ENCODE peak calls at places on chromosomes 11 and 22, in eight cellular contexts. H is CD4-positive, CD25-positive, alpha-beta regulatory T cell; Q is effector memory CD8-positive, alpha-beta T cell; M is Peyer's patch; E is NCI-H1930; G is nephron progenitor cell; D is activated gamma-delta T cell treated with Interleukin-2 at 50 U/mL for 16 hours; B is smooth muscle cell of the brain vasculature. O is an unnamed sample.

GRCh38 chr11:100719362-100719761 is 32.3 kb downstream of the ARHGAP42 start:
- DNase-seq in H (no peak), Q (no peak), M (no peak), E (no peak), G (no peak), D (no peak), B (no peak), O (no peak)

GRCh38 chr11:68970921-68971636 is 9.7 kb downstream of the MRGPRD start:
- DNase-seq in H (no peak), Q (no peak), M (peak), E (no peak), G (no peak), D (no peak), B (no peak), O (no peak)

GRCh38 chr11:47409440-47410403 is 1.3 kb downstream of the SLC39A13 start:
- DNase-seq in H (no peak), Q (no peak), M (no peak), E (no peak), G (no peak), D (no peak), B (no peak), O (no peak)

GRCh38 chr11:108135845-108136599 is 14.7 kb downstream of the ACAT1 start:
- DNase-seq in H (no peak), Q (no peak), M (no peak), E (no peak), G (no peak), D (no peak), B (no peak), O (no peak)

GRCh38 chr22:43308451-43309235 is 34.5 kb downstream of the SCUBE1 start:
- DNase-seq in H (no peak), Q (no peak), M (no peak), E (no peak), G (no peak), D (no peak), B (no peak), O (no peak)

GRCh38 chr22:50318356-50318697 is 8.5 kb downstream of the DENND6B start:
- DNase-seq in H (no peak), Q (no peak), M (no peak), E (no peak), G (no peak), D (no peak), B (no peak), O (no peak)

GRCh38 chr11:112949781-112950575 is 11.2 kb upstream of the NCAM1 start:
- DNase-seq in H (no peak), Q (no peak), M (no peak), E (no peak), G (no peak), D (no peak), B (no peak), O (no peak)

GRCh38 chr11:134571301-134571700 is 159.3 kb upstream of the B3GAT1 start:
- DNase-seq in H (no peak), Q (no peak), M (no peak), E (no peak), G (no peak), D (no peak), B (no peak), O (no peak)

GRCh38 chr11:82996966-82997606 is 74.6 kb downstream of the RAB30 start:
- DNase-seq in H (no peak), Q (no peak), M (peak), E (no peak), G (no peak), D (no peak), B (no peak), O (no peak)

GRCh38 chr11:118342503-118343161 is at the start of gene CD3D:
- DNase-seq in H (peak), Q (peak), M (peak), E (no peak), G (no peak), D (peak), B (no peak), O (no peak)

GRCh38 chr11:96116341-96116740 is 192.4 kb upstream of the MTMR2 start:
- DNase-seq in H (no peak), Q (no peak), M (no peak), E (no peak), G (no peak), D (no peak), B (no peak), O (no peak)

GRCh38 chr11:16336721-16337120 is 19.6 kb downstream of the SOX6 start:
- DNase-seq in H (no peak), Q (no peak), M (no peak), E (no peak), G (no peak), D (no peak), B (no peak), O (no peak)

GRCh38 chr11:32334822-32335221 is 100.5 kb downstream of the WT1 start:
- DNase-seq in H (no peak), Q (no peak), M (no peak), E (no peak), G (no peak), D (no peak), B (no peak), O (no peak)

GRCh38 chr11:16981651-16982194 is 32.5 kb downstream of the PLEKHA7 start:
- DNase-seq in H (no peak), Q (no peak), M (no peak), E (no peak), G (peak), D (no peak), B (peak), O (no peak)

GRCh38 chr11:11441091-11441490 is 88.0 kb upstream of the CSNK2A3 start:
- DNase-seq in H (no peak), Q (no peak), M (no peak), E (no peak), G (no peak), D (no peak), B (no peak), O (no peak)

GRCh38 chr22:38403806-38404205 is 51.2 kb downstream of the KCNJ4 start:
- DNase-seq in H (no peak), Q (no peak), M (no peak), E (no peak), G (no peak), D (no peak), B (no peak), O (no peak)

GRCh38 chr11:75239551-75240290 is 853 bp upstream of the TPBGL start:
- DNase-seq in H (no peak), Q (no peak), M (peak), E (no peak), G (no peak), D (no peak), B (no peak), O (no peak)

GRCh38 chr11:69984457-69985261 is 93.5 kb upstream of the ANO1 start:
- DNase-seq in H (no peak), Q (no peak), M (no peak), E (no peak), G (peak), D (no peak), B (no peak), O (no peak)

GRCh38 chr11:69360606-69361005 is 66.7 kb downstream of the MYEOV start:
- DNase-seq in H (no peak), Q (no peak), M (no peak), E (no peak), G (no peak), D (no peak), B (no peak), O (no peak)

GRCh38 chr11:120334894-120335462 is 1.2 kb upstream of the ARHGEF12 start:
- DNase-seq in H (peak), Q (peak), M (peak), E (peak), G (peak), D (peak), B (no peak), O (peak)

GRCh38 chr11:4203603-4204360 is 109.2 kb downstream of the RRM1 start:
- DNase-seq in H (no peak), Q (no peak), M (no peak), E (no peak), G (no peak), D (no peak), B (no peak), O (no peak)

GRCh38 chr11:87356428-87356827 is 318.7 kb downstream of the TMEM135 start:
- DNase-seq in H (no peak), Q (no peak), M (no peak), E (no peak), G (no peak), D (no peak), B (no peak), O (no peak)

GRCh38 chr11:104275992-104276391 is 112.0 kb upstream of the PDGFD start:
- DNase-seq in H (no peak), Q (no peak), M (no peak), E (no peak), G (no peak), D (no peak), B (no peak), O (no peak)